ENCODE peak calls at places on chromosomes 1 and 21, in seven cellular contexts. T is tibial artery, U is osteoblast, Z is stomach, Q is NT2/D1, E is lung, B is tibial nerve. S is an unnamed sample.
A peak's percentile ranks its signal among the peaks of the same experiment; 100 is the strongest.

GRCh38 chr1:157021688-157022087 is 23.9 kb downstream of the ARHGEF11 start:
- DNase-seq in Z (no peak), U (no peak), T (no peak), B (no peak), Q (no peak), E (no peak), S (no peak)

GRCh38 chr1:164310166-164310565 is 248.8 kb upstream of the PBX1 start:
- DNase-seq in T (no peak), E (no peak), U (no peak), Q (no peak), B (no peak), Z (no peak), S (no peak)

GRCh38 chr1:75423616-75424015 is 187.3 kb downstream of the SLC44A5 start:
- DNase-seq in B (no peak), U (no peak), E (no peak), Q (no peak), Z (no peak), T (no peak), S (no peak)

GRCh38 chr1:7400566-7400965 is 370.5 kb upstream of the VAMP3 start:
- DNase-seq in T (no peak), U (no peak), Q (no peak), E (peak; percentile 4), B (no peak), Z (peak; percentile 16), S (no peak)

GRCh38 chr1:31401241-31401640 is 11.8 kb upstream of the SERINC2 start:
- DNase-seq in B (no peak), E (no peak), U (peak; percentile 58), Q (no peak), Z (no peak), T (no peak), S (no peak)

GRCh38 chr21:25313891-25314646 is 293.2 kb downstream of the MRPL39 start:
- DNase-seq in Q (no peak), U (no peak), T (no peak), Z (no peak), E (no peak), B (no peak), S (no peak)

GRCh38 chr1:179287456-179287855 is 6.1 kb upstream of the SOAT1 start:
- DNase-seq in Z (no peak), U (no peak), T (no peak), Q (no peak), B (no peak), E (no peak), S (no peak)

GRCh38 chr1:155184835-155185782 is 11.5 kb downstream of the TRIM46 start:
- DNase-seq in Q (no peak), E (no peak), B (no peak), U (peak; percentile 76), T (no peak), Z (peak; percentile 93), S (peak; percentile 75)

GRCh38 chr21:21715286-21715969 is 717.2 kb downstream of the NCAM2 start:
- DNase-seq in B (no peak), T (no peak), Z (no peak), E (no peak), Q (no peak), U (no peak), S (no peak)

GRCh38 chr1:42419449-42419848 is 36.4 kb downstream of the ZMYND12 start:
- DNase-seq in Z (no peak), E (no peak), Q (no peak), T (no peak), B (no peak), U (peak; percentile 74), S (no peak)

GRCh38 chr1:109922326-109922725 is 11.7 kb downstream of the CSF1 start:
- DNase-seq in Z (no peak), E (no peak), T (no peak), Q (no peak), B (no peak), U (no peak), S (no peak)

GRCh38 chr1:53063744-53064515 is 1.9 kb downstream of the PODN start:
- DNase-seq in Q (no peak), Z (no peak), B (no peak), E (no peak), T (peak; percentile 17), U (peak; percentile 77), S (no peak)

GRCh38 chr1:203652718-203653461 is 26.3 kb downstream of the ATP2B4 start:
- DNase-seq in B (no peak), Z (no peak), T (no peak), E (no peak), U (no peak), Q (no peak), S (no peak)

GRCh38 chr1:61186753-61187152 is 104.4 kb downstream of the NFIA start:
- DNase-seq in B (no peak), Z (no peak), U (peak; percentile 42), E (no peak), Q (no peak), T (no peak), S (no peak)

GRCh38 chr1:153569465-153569864 is 3.8 kb upstream of the S100A2 start:
- DNase-seq in E (no peak), B (no peak), U (no peak), Q (no peak), T (no peak), Z (no peak), S (no peak)

GRCh38 chr1:11920239-11920903 is 5.9 kb downstream of the KIAA2013 start:
- DNase-seq in E (no peak), U (peak; percentile 68), Q (no peak), Z (peak; percentile 52), T (no peak), B (no peak), S (peak; percentile 69)

DNA sequence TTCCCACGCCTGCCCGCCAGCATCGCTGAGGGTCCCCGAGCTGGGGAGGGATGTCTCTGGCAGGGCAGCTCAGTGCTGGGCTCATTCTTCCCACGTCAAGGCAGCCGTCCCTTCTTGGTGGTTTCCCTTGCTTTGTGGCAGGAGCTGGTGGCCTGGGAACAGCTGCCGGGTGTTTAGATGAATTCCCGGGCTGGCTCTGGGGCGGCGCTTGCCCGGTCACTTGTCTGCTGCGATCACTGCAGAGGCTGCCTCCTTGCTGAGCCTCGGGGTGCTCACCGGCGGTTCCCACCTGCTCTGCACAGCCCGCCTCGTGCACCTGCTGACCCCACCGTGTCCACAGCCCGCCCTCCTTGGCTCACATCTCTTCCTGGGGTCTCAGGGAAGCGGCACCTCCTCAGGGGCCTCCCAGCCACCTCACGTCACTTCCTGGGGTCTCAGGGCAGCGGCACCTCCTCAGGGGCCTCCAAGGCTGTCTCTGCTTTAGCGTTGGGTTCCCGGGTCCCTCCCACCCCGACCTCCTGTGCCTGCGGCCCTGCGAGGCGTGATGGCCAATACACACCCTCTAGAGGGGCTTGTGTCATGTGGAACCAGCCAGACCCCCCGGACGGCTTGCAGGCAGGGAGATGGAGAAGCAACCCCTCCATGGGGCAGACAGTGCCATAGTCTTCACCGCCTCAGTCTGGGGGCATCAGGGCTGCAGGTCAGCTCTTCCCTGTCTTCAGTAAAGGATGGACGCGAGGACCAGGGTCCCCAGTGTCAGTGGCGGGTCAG is 13.5 kb downstream of the COL18A1 start:
- DNase-seq in T (no peak), Z (no peak), U (no peak), Q (no peak), B (no peak), E (no peak), S (peak; percentile 45)
- H3K4me1 ChIP-seq in T (peaks cover 100% of the 10 kb centered on the region), Z (peaks cover 42% of the 10 kb centered on the region), U (no peaks in the 10 kb centered on the region), Q (peaks cover 68% of the 10 kb centered on the region), B (no peaks in the 10 kb centered on the region), E (peaks cover 12% of the 10 kb centered on the region), S (peaks cover 7% of the 10 kb centered on the region)

DNA sequence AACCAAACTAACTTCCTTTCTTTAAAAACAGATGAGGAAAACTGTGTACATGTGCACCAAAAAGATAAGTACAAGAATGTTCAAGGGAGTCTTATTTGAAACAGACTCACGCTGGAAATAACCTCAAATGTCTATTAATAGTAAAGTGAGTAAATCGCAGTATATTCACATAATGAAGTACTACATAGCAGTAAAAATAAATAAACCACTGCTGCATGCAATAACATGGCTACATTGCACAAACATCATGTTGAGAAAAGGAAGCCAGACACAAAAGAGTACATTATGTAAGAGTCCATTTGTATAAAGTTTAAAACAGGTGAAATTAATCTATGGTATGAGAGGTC is 5.3 kb upstream of the DENND2D start:
- DNase-seq in T (no peak), B (no peak), E (no peak), U (peak; percentile 35), Q (no peak), Z (no peak), S (no peak)
- H3K4me1 ChIP-seq in T (peaks cover 15% of the 10 kb centered on the region), B (no peaks in the 10 kb centered on the region), E (peaks cover 20% of the 10 kb centered on the region), U (no peaks in the 10 kb centered on the region), Q (no peaks in the 10 kb centered on the region), Z (peaks cover 46% of the 10 kb centered on the region), S (peaks cover 4% of the 10 kb centered on the region)

DNA sequence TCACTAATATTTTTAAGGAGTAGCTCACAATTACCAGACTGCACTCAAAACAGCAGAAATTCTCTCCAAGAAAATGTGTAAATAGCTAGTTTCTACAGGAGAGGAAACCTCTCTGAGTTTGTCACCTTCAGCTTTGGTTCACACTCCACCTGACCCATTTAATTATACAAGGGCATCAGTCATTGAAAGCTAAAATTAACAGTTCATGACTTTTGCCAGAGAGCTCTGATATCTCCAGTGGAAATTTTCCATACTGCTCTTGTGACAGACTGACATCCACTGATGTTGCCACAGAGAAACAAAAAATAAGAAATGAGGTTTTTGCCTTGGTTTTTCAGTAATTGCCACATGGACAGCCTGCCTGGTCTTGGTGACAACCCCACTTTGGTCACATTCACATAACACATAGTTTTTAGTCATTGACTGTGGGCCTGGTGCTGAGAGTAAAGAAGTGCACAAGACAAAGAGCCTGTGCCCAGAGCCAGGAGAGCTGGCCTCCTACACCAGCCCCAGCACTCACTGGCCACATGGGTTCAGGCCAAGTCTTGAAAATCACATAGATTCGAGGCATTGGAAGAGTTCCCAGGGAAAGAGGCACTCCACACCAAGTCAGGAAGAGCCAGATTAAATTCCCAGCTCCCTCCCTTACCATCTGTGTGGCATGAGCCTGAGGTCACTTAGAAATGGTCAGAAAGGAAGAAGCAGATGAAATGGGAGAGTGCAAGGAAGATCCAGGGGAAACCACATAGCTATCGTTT is 13.8 kb upstream of the SIM2 start:
- DNase-seq in Q (no peak), B (no peak), T (no peak), Z (peak; percentile 62), U (peak; percentile 60), E (no peak), S (no peak)
- H3K4me1 ChIP-seq in Q (no peaks in the 10 kb centered on the region), B (no peaks in the 10 kb centered on the region), T (no peaks in the 10 kb centered on the region), Z (no peaks in the 10 kb centered on the region), U (no peaks in the 10 kb centered on the region), E (peaks cover 3% of the 10 kb centered on the region), S (peaks cover 9% of the 10 kb centered on the region)

DNA sequence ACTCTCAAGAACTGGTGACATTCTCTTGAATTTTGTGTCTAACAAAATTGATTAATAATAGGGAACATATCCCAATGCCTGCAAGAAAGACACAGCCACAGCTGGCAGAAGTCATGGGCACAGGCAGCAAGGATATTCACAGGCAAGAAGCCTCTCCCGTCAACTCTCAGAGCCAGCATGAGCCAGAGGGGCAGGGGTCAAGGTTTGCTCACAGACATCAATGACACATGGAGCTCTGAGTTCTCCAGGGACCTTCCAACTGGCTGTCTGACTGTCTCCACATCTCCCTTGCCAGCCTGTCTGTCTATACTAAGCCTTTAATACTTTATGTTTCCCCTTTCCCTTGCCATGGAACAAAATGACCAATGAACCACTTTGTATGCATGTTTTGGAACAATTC is 101.5 kb upstream of the RAB4A start:
- DNase-seq in Z (no peak), E (no peak), B (no peak), Q (no peak), T (no peak), U (peak; percentile 75), S (no peak)
- H3K4me1 ChIP-seq in Z (peaks cover 14% of the 10 kb centered on the region), E (peaks cover 2% of the 10 kb centered on the region), B (no peaks in the 10 kb centered on the region), Q (peaks cover 2% of the 10 kb centered on the region), T (peaks cover 6% of the 10 kb centered on the region), U (no peaks in the 10 kb centered on the region), S (no peaks in the 10 kb centered on the region)